ENCODE peak calls at places on chromosomes 12 and 14, in four cellular contexts. H is midbrain, B is fibroblast of mammary gland, Q is left cardiac atrium. A is an unnamed sample.

GRCh38 chr12:29883558-29883957 is 99.8 kb upstream of the TMTC1 start:
- DNase-seq in B (no peak), H (no peak), Q (no peak), A (no peak)

GRCh38 chr14:33364536-33364935 is 425.9 kb downstream of the NPAS3 start:
- DNase-seq in Q (no peak), B (no peak), H (peak), A (no peak)

GRCh38 chr12:68163546-68164210 is 4.1 kb upstream of the IFNG start:
- DNase-seq in Q (no peak), B (peak), H (no peak), A (no peak)

GRCh38 chr12:92930421-92930820 is 1.3 kb upstream of the EEA1 start:
- DNase-seq in B (peak), Q (no peak), H (no peak), A (no peak)

GRCh38 chr14:103377522-103378041 is 7.6 kb upstream of the MARK3 start:
- DNase-seq in Q (no peak), B (no peak), H (no peak), A (no peak)

GRCh38 chr12:14185441-14186192 is 179.9 kb upstream of the ATF7IP start:
- DNase-seq in B (peak), H (peak), Q (no peak), A (peak)

GRCh38 chr12:107634530-107634929 is 51.1 kb upstream of the PWP1 start:
- DNase-seq in Q (no peak), H (no peak), B (no peak), A (no peak)

GRCh38 chr14:30994681-30995620 is 30.5 kb upstream of the AP4S1 start:
- DNase-seq in H (no peak), B (peak), Q (no peak), A (no peak)

GRCh38 chr12:89960607-89961394 is 252.2 kb upstream of the ATP2B1 start:
- DNase-seq in B (peak), H (no peak), Q (no peak), A (no peak)

GRCh38 chr14:85532981-85533820 is 3.3 kb downstream of the FLRT2 start:
- DNase-seq in H (peak), B (peak), Q (peak), A (no peak)

GRCh38 chr14:88499225-88499624 is 55.6 kb downstream of the PTPN21 start:
- DNase-seq in H (no peak), Q (no peak), B (no peak), A (no peak)

GRCh38 chr12:52184813-52185212 is 7.0 kb downstream of the KRT80 start:
- DNase-seq in B (no peak), H (no peak), Q (no peak), A (no peak)

GRCh38 chr14:99460793-99461192 is 19.9 kb downstream of the SETD3 start:
- DNase-seq in H (no peak), Q (no peak), B (no peak), A (no peak)

GRCh38 chr12:122087431-122088180 is 9.1 kb downstream of the MLXIP start:
- DNase-seq in H (no peak), Q (no peak), B (no peak), A (no peak)

GRCh38 chr14:29558516-29558915 is 369.1 kb downstream of the PRKD1 start:
- DNase-seq in Q (no peak), H (no peak), B (no peak), A (no peak)

GRCh38 chr12:49540229-49541139 is 1.7 kb downstream of the KCNH3 start:
- DNase-seq in Q (no peak), B (no peak), H (no peak), A (no peak)

GRCh38 chr14:21039585-21040369 is 2.4 kb upstream of the RNASE7 start:
- DNase-seq in B (peak), H (peak), Q (no peak), A (peak)

GRCh38 chr12:77120695-77121094 is 55.3 kb upstream of the E2F7 start:
- DNase-seq in B (peak), H (no peak), Q (no peak), A (no peak)

GRCh38 chr12:113059071-113059595 is 2.6 kb downstream of the DTX1 start:
- DNase-seq in B (no peak), Q (no peak), H (no peak), A (no peak)

GRCh38 chr12:102806592-102806991 is 110.5 kb downstream of the PAH start:
- DNase-seq in Q (no peak), B (no peak), H (no peak), A (no peak)

GRCh38 chr14:33184587-33184986 is 245.9 kb downstream of the NPAS3 start:
- DNase-seq in B (peak), H (peak), Q (no peak), A (no peak)